ENCODE peak calls at places on chromosome 12, in ten cellular contexts. H is cardiac muscle cell; F is HTR-8/SVneo; W is activated T-cell treated with anti-CD3 and anti-CD28 coated beads, Interleukin-2, amount 50 U/mL, for 24 hours; O is iPS-NIHi11; G is GM23338; P is AG04449; V is stimulated activated CD8-positive, alpha-beta memory T cell treated with anti-CD3 and anti-CD28 coated beads, Interleukin-12 subunit alpha, Interleukin-12 subunit beta, amount 100 ng/mL, for 1 hour; Z is pancreas; I is activated naive CD4-positive, alpha-beta T cell treated with Interleukin-2 at 50 U/mL for 16 hours. C is an unnamed sample.

GRCh38 chr12:25552681-25553080 is 402 bp downstream of the LMNTD1 start:
- DNase-seq in V (no peak), W (no peak), F (no peak), O (no peak), H (no peak), Z (no peak), I (no peak), G (no peak), P (peak), C (no peak)

GRCh38 chr12:108430245-108430644 is 84.8 kb upstream of the FICD start:
- DNase-seq in H (peak), W (no peak), P (no peak), V (no peak), G (no peak), I (no peak), O (no peak), F (no peak), Z (no peak), C (no peak)

GRCh38 chr12:34398366-34398705 is 376.0 kb downstream of the ALG10 start:
- DNase-seq in O (no peak), G (no peak), V (no peak), I (no peak), H (no peak), W (peak), F (no peak), P (no peak), Z (peak), C (no peak)

GRCh38 chr12:130204441-130204840 is 42.2 kb downstream of the FZD10 start:
- DNase-seq in W (no peak), F (no peak), G (no peak), P (no peak), O (no peak), H (no peak), V (no peak), I (no peak), Z (no peak), C (no peak)

GRCh38 chr12:115354007-115354452 is 670.1 kb upstream of the TBX3 start:
- DNase-seq in V (no peak), Z (no peak), H (peak), I (no peak), O (no peak), P (peak), W (no peak), G (no peak), F (peak), C (peak)

GRCh38 chr12:28622416-28622815 is 432.2 kb downstream of the CCDC91 start:
- DNase-seq in O (no peak), F (no peak), G (no peak), H (peak), W (no peak), P (peak), I (no peak), V (no peak), Z (no peak), C (no peak)

GRCh38 chr12:75959060-75959459 is 72.5 kb downstream of the PHLDA1 start:
- DNase-seq in V (no peak), H (no peak), G (peak), W (no peak), F (no peak), I (no peak), P (no peak), Z (no peak), O (peak), C (no peak)

GRCh38 chr12:50276068-50276467 is 7.3 kb downstream of the LIMA1 start:
- DNase-seq in V (no peak), I (no peak), H (no peak), O (no peak), P (no peak), G (no peak), Z (no peak), W (no peak), F (no peak), C (no peak)

GRCh38 chr12:87117516-87117915 is 861.3 kb upstream of the MGAT4C start:
- DNase-seq in F (no peak), I (no peak), V (no peak), Z (no peak), P (no peak), H (no peak), W (no peak), G (no peak), O (no peak), C (no peak)

GRCh38 chr12:2891240-2892053 is 756 bp downstream of the TULP3 start:
- DNase-seq in I (peak), F (peak), H (peak), P (no peak), V (peak), O (peak), G (peak), Z (peak), W (no peak), C (no peak)

GRCh38 chr12:66662729-66663128 is 16.1 kb downstream of the GRIP1 start:
- DNase-seq in H (peak), I (no peak), W (no peak), F (peak), G (no peak), V (no peak), O (no peak), P (no peak), Z (no peak), C (peak)

GRCh38 chr12:23482571-23482970 is 466.9 kb downstream of the SOX5 start:
- DNase-seq in P (no peak), Z (no peak), O (no peak), F (no peak), W (no peak), V (no peak), I (no peak), H (no peak), G (no peak), C (no peak)

GRCh38 chr12:19801941-19802340 is 362.6 kb downstream of the AEBP2 start:
- DNase-seq in W (no peak), G (no peak), H (no peak), Z (no peak), F (no peak), O (no peak), P (no peak), V (no peak), I (no peak), C (no peak)

GRCh38 chr12:48350249-48351021 is at the start of gene ZNF641:
- DNase-seq in P (no peak), I (peak), F (peak), Z (peak), O (peak), H (peak), V (peak), G (peak), W (peak), C (no peak)

GRCh38 chr12:120853188-120853587 is 51.0 kb downstream of the SPPL3 start:
- DNase-seq in W (no peak), I (no peak), G (no peak), F (no peak), H (no peak), O (no peak), Z (no peak), V (no peak), P (no peak), C (no peak)

GRCh38 chr12:30145351-30146017 is 361.7 kb upstream of the TMTC1 start:
- DNase-seq in I (no peak), F (no peak), G (no peak), H (no peak), P (no peak), W (no peak), V (no peak), O (no peak), Z (no peak), C (no peak)

GRCh38 chr12:1949771-1950470 is 31.5 kb upstream of the CACNA2D4 start:
- DNase-seq in V (no peak), F (no peak), Z (no peak), O (no peak), H (peak), P (no peak), I (no peak), W (no peak), G (no peak), C (peak)

GRCh38 chr12:78186670-78187069 is 356.0 kb downstream of the NAV3 start:
- DNase-seq in F (no peak), O (no peak), P (no peak), I (no peak), H (no peak), Z (no peak), G (no peak), V (no peak), W (no peak), C (no peak)